ENCODE peak calls at places on chromosomes 6 and 20, in five cellular contexts. One of them, this sample, is unnamed.

GRCh38 chr6:50791900-50792508 is 26.7 kb upstream of the TFAP2B start:
- DNase-seq in psoas muscle: no peak
- DNase-seq in fibroblast of lung: peak; percentile 4
- DNase-seq in left lung: no peak
- DNase-seq in tibial artery: no peak
- DNase-seq in this sample: no peak

GRCh38 chr20:10313701-10314100 is 95.1 kb downstream of the SNAP25 start:
- DNase-seq in tibial artery: no peak
- DNase-seq in fibroblast of lung: no peak
- DNase-seq in psoas muscle: no peak
- DNase-seq in left lung: no peak
- DNase-seq in this sample: no peak

GRCh38 chr20:40493551-40493950 is 195.5 kb downstream of the MAFB start:
- DNase-seq in tibial artery: no peak
- DNase-seq in fibroblast of lung: peak; percentile 20
- DNase-seq in psoas muscle: no peak
- DNase-seq in left lung: no peak
- DNase-seq in this sample: no peak

GRCh38 chr6:20827798-20828197 is 293.5 kb downstream of the CDKAL1 start:
- DNase-seq in tibial artery: no peak
- DNase-seq in fibroblast of lung: peak; percentile 88
- DNase-seq in left lung: no peak
- DNase-seq in psoas muscle: no peak
- DNase-seq in this sample: no peak

GRCh38 chr6:35299674-35300073 is 2.1 kb downstream of the DEF6 start:
- DNase-seq in left lung: peak; percentile 61
- DNase-seq in fibroblast of lung: no peak
- DNase-seq in psoas muscle: no peak
- DNase-seq in tibial artery: peak; percentile 64
- DNase-seq in this sample: no peak

GRCh38 chr20:56439784-56440291 is 27.8 kb downstream of the CASS4 start:
- DNase-seq in tibial artery: peak; percentile 28
- DNase-seq in psoas muscle: no peak
- DNase-seq in fibroblast of lung: peak; percentile 100
- DNase-seq in left lung: no peak
- DNase-seq in this sample: no peak

GRCh38 chr20:15446373-15446772 is 1109.0 kb upstream of the FLRT3 start:
- DNase-seq in left lung: no peak
- DNase-seq in psoas muscle: peak; percentile 53
- DNase-seq in tibial artery: no peak
- DNase-seq in fibroblast of lung: peak; percentile 0
- DNase-seq in this sample: no peak

GRCh38 chr6:7505196-7505699 is 36.2 kb upstream of the DSP start:
- DNase-seq in left lung: peak; percentile 63
- DNase-seq in fibroblast of lung: peak; percentile 92
- DNase-seq in psoas muscle: no peak
- DNase-seq in tibial artery: no peak
- DNase-seq in this sample: no peak

GRCh38 chr20:12058201-12058600 is 140.5 kb downstream of the BTBD3 start:
- DNase-seq in left lung: no peak
- DNase-seq in tibial artery: no peak
- DNase-seq in psoas muscle: no peak
- DNase-seq in fibroblast of lung: peak; percentile 59
- DNase-seq in this sample: no peak

GRCh38 chr6:32430179-32430578 is 9.5 kb upstream of the HLA-DRA start:
- DNase-seq in left lung: no peak
- DNase-seq in tibial artery: no peak
- DNase-seq in psoas muscle: no peak
- DNase-seq in fibroblast of lung: no peak
- DNase-seq in this sample: no peak

GRCh38 chr6:24205020-24205492 is 79.0 kb downstream of the NRSN1 start:
- DNase-seq in left lung: no peak
- DNase-seq in psoas muscle: no peak
- DNase-seq in fibroblast of lung: peak; percentile 24
- DNase-seq in tibial artery: no peak
- DNase-seq in this sample: no peak

GRCh38 chr6:166763606-166764472 is 136.8 kb upstream of the RPS6KA2 start:
- DNase-seq in fibroblast of lung: no peak
- DNase-seq in left lung: no peak
- DNase-seq in tibial artery: peak; percentile 45
- DNase-seq in psoas muscle: no peak
- DNase-seq in this sample: no peak

GRCh38 chr20:53950031-53950430 is 120.4 kb downstream of the BCAS1 start:
- DNase-seq in fibroblast of lung: peak; percentile 59
- DNase-seq in tibial artery: no peak
- DNase-seq in psoas muscle: no peak
- DNase-seq in left lung: no peak
- DNase-seq in this sample: no peak

GRCh38 chr20:40797425-40797824 is 108.4 kb upstream of the MAFB start:
- DNase-seq in psoas muscle: no peak
- DNase-seq in left lung: no peak
- DNase-seq in tibial artery: no peak
- DNase-seq in fibroblast of lung: peak; percentile 3
- DNase-seq in this sample: no peak

GRCh38 chr6:12538881-12539357 is 177.6 kb upstream of the PHACTR1 start:
- DNase-seq in fibroblast of lung: peak; percentile 69
- DNase-seq in left lung: no peak
- DNase-seq in tibial artery: peak; percentile 69
- DNase-seq in psoas muscle: no peak
- DNase-seq in this sample: no peak

GRCh38 chr6:109515781-109516409 is 32.9 kb upstream of the ZBTB24 start:
- DNase-seq in left lung: no peak
- DNase-seq in fibroblast of lung: peak; percentile 18
- DNase-seq in psoas muscle: no peak
- DNase-seq in tibial artery: no peak
- DNase-seq in this sample: no peak

GRCh38 chr6:129153257-129153656 is 270.3 kb downstream of the LAMA2 start:
- DNase-seq in psoas muscle: no peak
- DNase-seq in tibial artery: no peak
- DNase-seq in fibroblast of lung: no peak
- DNase-seq in left lung: no peak
- DNase-seq in this sample: peak; percentile 19

GRCh38 chr6:132961122-132961521 is 146.8 kb downstream of the RPS12 start:
- DNase-seq in fibroblast of lung: peak; percentile 86
- DNase-seq in psoas muscle: no peak
- DNase-seq in tibial artery: no peak
- DNase-seq in left lung: no peak
- DNase-seq in this sample: no peak

GRCh38 chr6:41548098-41548840 is 2.1 kb downstream of the FOXP4 start:
- DNase-seq in tibial artery: no peak
- DNase-seq in left lung: no peak
- DNase-seq in fibroblast of lung: no peak
- DNase-seq in psoas muscle: peak; percentile 53
- DNase-seq in this sample: no peak

GRCh38 chr20:42255820-42256219 is 637.6 kb upstream of the CHD6 start:
- DNase-seq in psoas muscle: no peak
- DNase-seq in fibroblast of lung: no peak
- DNase-seq in left lung: no peak
- DNase-seq in tibial artery: no peak
- DNase-seq in this sample: no peak
- H3K9me3 ChIP-seq in psoas muscle: no peaks in the 10 kb centered on the region
- H3K9me3 ChIP-seq in fibroblast of lung: no peaks in the 10 kb centered on the region
- H3K9me3 ChIP-seq in left lung: no peaks in the 10 kb centered on the region
- H3K9me3 ChIP-seq in tibial artery: no peaks in the 10 kb centered on the region
- H3K9me3 ChIP-seq in this sample: no peaks in the 10 kb centered on the region

DNA sequence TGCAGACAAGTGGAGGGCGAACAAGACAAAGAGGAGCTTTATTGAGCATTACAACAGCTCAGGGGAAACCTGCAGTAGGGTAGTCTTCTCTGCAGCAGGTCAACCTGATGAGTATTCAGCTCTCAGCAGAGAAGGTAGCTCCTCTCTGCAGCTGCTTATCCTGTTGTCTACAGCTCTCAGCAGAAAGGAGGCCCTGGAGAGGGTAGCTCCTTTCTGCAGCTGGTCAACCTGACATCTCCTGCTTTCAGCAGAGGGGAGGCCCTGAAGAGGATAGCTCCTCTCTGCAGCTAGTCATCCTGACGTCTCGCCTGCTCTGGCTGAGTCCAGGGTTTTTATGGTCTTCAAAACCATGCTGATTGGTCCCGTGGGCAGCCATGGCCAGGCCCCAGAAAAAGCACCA is 113.6 kb downstream of the CD24 start:
- DNase-seq in left lung: no peak
- DNase-seq in fibroblast of lung: no peak
- DNase-seq in psoas muscle: no peak
- DNase-seq in tibial artery: no peak
- DNase-seq in this sample: no peak
- H3K9me3 ChIP-seq in left lung: no peaks in the 10 kb centered on the region
- H3K9me3 ChIP-seq in fibroblast of lung: no peaks in the 10 kb centered on the region
- H3K9me3 ChIP-seq in psoas muscle: no peaks in the 10 kb centered on the region
- H3K9me3 ChIP-seq in tibial artery: no peaks in the 10 kb centered on the region
- H3K9me3 ChIP-seq in this sample: no peaks in the 10 kb centered on the region

GRCh38 chr20:59624401-59624800 is 20.1 kb downstream of the PHACTR3 start:
- DNase-seq in fibroblast of lung: no peak
- DNase-seq in left lung: no peak
- DNase-seq in tibial artery: no peak
- DNase-seq in psoas muscle: no peak
- DNase-seq in this sample: no peak

GRCh38 chr20:59623583-59623982 is 19.2 kb downstream of the PHACTR3 start:
- DNase-seq in fibroblast of lung: no peak
- DNase-seq in tibial artery: no peak
- DNase-seq in left lung: no peak
- DNase-seq in psoas muscle: no peak
- DNase-seq in this sample: no peak

GRCh38 chr20:59623133-59623532 is 18.8 kb downstream of the PHACTR3 start:
- DNase-seq in left lung: no peak
- DNase-seq in tibial artery: no peak
- DNase-seq in psoas muscle: no peak
- DNase-seq in fibroblast of lung: no peak
- DNase-seq in this sample: no peak

GRCh38 chr20:59627298-59627697 is 23.0 kb downstream of the PHACTR3 start:
- DNase-seq in tibial artery: peak; percentile 13
- DNase-seq in psoas muscle: no peak
- DNase-seq in fibroblast of lung: no peak
- DNase-seq in left lung: no peak
- DNase-seq in this sample: no peak

GRCh38 chr20:59625214-59625922 is 21.0 kb downstream of the PHACTR3 start:
- DNase-seq in left lung: no peak
- DNase-seq in tibial artery: no peak
- DNase-seq in psoas muscle: no peak
- DNase-seq in fibroblast of lung: no peak
- DNase-seq in this sample: no peak
- H3K9me3 ChIP-seq in left lung: no peaks in the 10 kb centered on the region
- H3K9me3 ChIP-seq in tibial artery: no peaks in the 10 kb centered on the region
- H3K9me3 ChIP-seq in psoas muscle: no peaks in the 10 kb centered on the region
- H3K9me3 ChIP-seq in fibroblast of lung: no peaks in the 10 kb centered on the region
- H3K9me3 ChIP-seq in this sample: no peaks in the 10 kb centered on the region

DNA sequence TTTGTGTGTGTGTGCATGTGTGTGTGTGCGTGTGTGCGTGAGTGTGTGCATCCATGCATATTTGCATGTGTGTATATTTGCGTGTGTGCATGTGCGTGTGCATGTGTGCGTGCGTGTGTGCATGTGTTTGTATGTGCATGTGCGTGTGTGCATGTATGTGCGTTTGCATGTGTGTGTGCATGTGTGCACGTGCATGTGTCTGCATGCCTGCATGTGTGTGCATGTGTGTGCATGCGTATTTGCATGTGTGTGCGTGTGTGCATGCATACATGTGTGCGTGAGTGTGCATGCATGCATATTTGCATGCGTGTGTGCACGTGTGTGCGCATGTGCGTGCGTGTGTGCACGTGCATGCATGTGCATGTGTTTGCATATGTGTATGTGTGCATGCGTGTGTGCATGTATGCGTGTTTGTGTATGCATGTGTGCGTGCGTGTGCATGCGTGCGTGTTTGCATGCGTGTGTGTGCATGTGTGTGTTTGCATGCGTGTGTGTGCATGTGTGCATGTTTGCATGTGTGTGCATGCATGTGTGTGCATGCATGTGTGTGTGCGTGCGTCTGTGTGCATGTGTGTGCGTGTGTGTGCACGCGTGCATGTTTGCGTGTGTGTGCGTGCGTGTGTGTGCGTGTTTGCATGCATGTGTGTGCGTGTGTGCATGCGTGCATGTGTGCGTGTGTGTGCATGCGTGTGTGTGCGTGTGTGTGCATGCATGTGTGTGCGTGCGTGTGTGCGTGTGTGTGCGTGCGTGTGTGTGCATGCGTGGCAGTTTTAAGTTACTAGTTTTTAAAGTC is 57.7 kb upstream of the SMOC2 start:
- DNase-seq in tibial artery: no peak
- DNase-seq in left lung: no peak
- DNase-seq in fibroblast of lung: no peak
- DNase-seq in psoas muscle: no peak
- DNase-seq in this sample: no peak
- H3K9me3 ChIP-seq in tibial artery: no peaks in the 10 kb centered on the region
- H3K9me3 ChIP-seq in left lung: no peaks in the 10 kb centered on the region
- H3K9me3 ChIP-seq in fibroblast of lung: peaks cover 7% of the 10 kb centered on the region
- H3K9me3 ChIP-seq in psoas muscle: no peaks in the 10 kb centered on the region
- H3K9me3 ChIP-seq in this sample: no peaks in the 10 kb centered on the region

GRCh38 chr6:102195311-102195710 is 801.8 kb downstream of the GRIK2 start:
- DNase-seq in left lung: no peak
- DNase-seq in psoas muscle: no peak
- DNase-seq in tibial artery: no peak
- DNase-seq in fibroblast of lung: no peak
- DNase-seq in this sample: no peak

DNA sequence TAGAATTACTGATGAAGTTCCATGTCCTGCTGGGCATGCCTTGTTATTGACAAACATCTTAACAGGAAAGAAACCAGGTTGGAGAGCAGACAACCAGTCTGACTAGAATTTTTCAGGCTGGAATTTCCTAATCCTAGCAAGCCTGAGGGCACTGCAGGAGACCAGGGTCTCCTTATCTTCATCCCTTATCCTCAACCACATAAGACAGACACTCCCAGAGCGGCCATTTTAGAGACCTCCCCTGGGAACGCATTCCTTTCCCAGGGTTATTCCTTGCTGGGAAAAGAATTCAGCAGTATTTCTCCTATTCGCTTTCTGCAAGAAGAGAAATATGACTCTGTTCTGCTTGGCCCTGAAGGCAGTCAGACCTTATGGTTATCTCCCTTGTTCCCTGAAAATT is 803.7 kb downstream of the GRIK2 start:
- DNase-seq in tibial artery: no peak
- DNase-seq in psoas muscle: no peak
- DNase-seq in left lung: no peak
- DNase-seq in fibroblast of lung: no peak
- DNase-seq in this sample: no peak
- H3K9me3 ChIP-seq in tibial artery: no peaks in the 10 kb centered on the region
- H3K9me3 ChIP-seq in psoas muscle: peaks cover 23% of the 10 kb centered on the region
- H3K9me3 ChIP-seq in left lung: no peaks in the 10 kb centered on the region
- H3K9me3 ChIP-seq in fibroblast of lung: no peaks in the 10 kb centered on the region
- H3K9me3 ChIP-seq in this sample: peaks cover 3% of the 10 kb centered on the region